ENCODE peak calls at places on chromosome 16, in four cellular contexts. B, J, M and Q are unnamed samples. For H3K27me3, the result is how much of the 10 kb centered on the place peaks cover.

GRCh38 chr16:12119562-12119961 is 143.0 kb downstream of the SNX29 start:
- DNase-seq in M (no peak), B (no peak), J (peak), Q (no peak)

GRCh38 chr16:53821957-53822625 is 118.1 kb downstream of the FTO start:
- DNase-seq in J (peak), M (no peak), B (peak), Q (no peak)

GRCh38 chr16:17866991-17867390 is 396.2 kb upstream of the XYLT1 start:
- DNase-seq in J (no peak), M (no peak), B (no peak), Q (no peak)

GRCh38 chr16:81737885-81738536 is 41.1 kb upstream of the PLCG2 start:
- DNase-seq in B (peak), J (peak), M (peak), Q (peak)

GRCh38 chr16:66150691-66151090 is 215.8 kb upstream of the CDH5 start:
- DNase-seq in B (no peak), J (no peak), M (no peak), Q (no peak)

GRCh38 chr16:70428178-70428998 is 10.5 kb downstream of the ST3GAL2 start:
- DNase-seq in M (peak), B (peak), J (peak), Q (peak)

GRCh38 chr16:79261461-79261860 is 339.1 kb downstream of the MAF start:
- DNase-seq in B (no peak), M (no peak), J (peak), Q (no peak)

GRCh38 chr16:19771040-19771439 is 53.0 kb downstream of the IQCK start:
- DNase-seq in M (no peak), J (no peak), B (no peak), Q (no peak)

GRCh38 chr16:30948956-30949654 is at the start of gene ORAI3:
- DNase-seq in B (no peak), J (peak), M (no peak), Q (peak)

GRCh38 chr16:47990676-47991075 is 165.1 kb downstream of the ABCC12 start:
- DNase-seq in J (no peak), M (no peak), B (no peak), Q (no peak)

GRCh38 chr16:4891097-4891885 is 44.0 kb downstream of the UBN1 start:
- DNase-seq in J (no peak), M (no peak), B (no peak), Q (no peak)

GRCh38 chr16:74871608-74872007 is 97.0 kb upstream of the FA2H start:
- DNase-seq in M (no peak), J (no peak), B (no peak), Q (no peak)

GRCh38 chr16:22643886-22644285 is 133.2 kb downstream of the NPIPB5 start:
- DNase-seq in J (no peak), M (no peak), B (no peak), Q (no peak)

GRCh38 chr16:90004577-90004976 is 14.7 kb downstream of the DBNDD1 start:
- DNase-seq in J (no peak), M (no peak), B (no peak), Q (no peak)

GRCh38 chr16:31452631-31453106 is 6.6 kb upstream of the ARMC5 start:
- DNase-seq in B (peak), M (no peak), J (peak), Q (peak)

GRCh38 chr16:22816475-22816874 is 2.5 kb downstream of the HS3ST2 start:
- DNase-seq in J (peak), M (no peak), B (no peak), Q (no peak)

GRCh38 chr16:65704866-65705265 is 583.0 kb upstream of the CDH11 start:
- DNase-seq in M (no peak), J (no peak), B (no peak), Q (no peak)

GRCh38 chr16:11389631-11390565 is 44.6 kb downstream of the RMI2 start:
- DNase-seq in M (no peak), B (no peak), J (peak), Q (no peak)

GRCh38 chr16:81833751-81834150 is 54.7 kb downstream of the PLCG2 start:
- DNase-seq in B (no peak), J (no peak), M (no peak), Q (no peak)

GRCh38 chr16:76193851-76194620 is 83.2 kb upstream of the CNTNAP4 start:
- DNase-seq in B (no peak), J (no peak), M (no peak), Q (no peak)

GRCh38 chr16:9836118-9836736 is 346.0 kb downstream of the GRIN2A start:
- DNase-seq in B (no peak), M (no peak), J (no peak), Q (no peak)

GRCh38 chr16:53712065-53712464 is 8.1 kb downstream of the FTO start:
- DNase-seq in B (no peak), J (no peak), M (no peak), Q (no peak)

GRCh38 chr16:74556375-74556922 is 50.5 kb downstream of the GLG1 start:
- DNase-seq in J (peak), M (no peak), B (no peak), Q (no peak)

GRCh38 chr16:58329147-58329546 is 34.3 kb upstream of the PRSS54 start:
- DNase-seq in J (peak), M (no peak), B (no peak), Q (no peak)

GRCh38 chr16:70438325-70438982 is 446 bp downstream of the ST3GAL2 start:
- DNase-seq in B (no peak), M (no peak), J (no peak), Q (no peak)

GRCh38 chr16:83627996-83628395 is 179.8 kb upstream of the HSBP1 start:
- DNase-seq in B (no peak), M (no peak), J (no peak), Q (no peak)

GRCh38 chr16:11175850-11176341 is 80.1 kb downstream of the SOCS1 start:
- DNase-seq in M (peak), J (no peak), B (no peak), Q (no peak)

GRCh38 chr16:58346831-58347371 is 45.4 kb upstream of the GINS3 start:
- DNase-seq in J (no peak), B (no peak), M (no peak), Q (no peak)

GRCh38 chr16:19102187-19102872 is 11.4 kb upstream of the ITPRIPL2 start:
- DNase-seq in J (no peak), B (no peak), M (no peak), Q (no peak)

GRCh38 chr16:30084096-30084815 is 7.5 kb downstream of the TBX6 start:
- DNase-seq in B (no peak), M (no peak), J (no peak), Q (no peak)

GRCh38 chr16:74700206-74701040 is at the start of gene MLKL:
- DNase-seq in B (no peak), M (peak), J (peak), Q (no peak)

GRCh38 chr16:73122604-73123386 is 74.9 kb upstream of the ZFHX3 start:
- DNase-seq in J (no peak), M (no peak), B (no peak), Q (no peak)

GRCh38 chr16:19143241-19143640 is 24.8 kb upstream of the SYT17 start:
- DNase-seq in B (no peak), M (no peak), J (no peak), Q (no peak)

GRCh38 chr16:81697321-81697885 is 81.7 kb upstream of the PLCG2 start:
- DNase-seq in M (no peak), B (no peak), J (peak), Q (peak)

GRCh38 chr16:29807426-29808218 is 1.3 kb downstream of the MAZ start:
- DNase-seq in J (peak), B (peak), M (no peak), Q (peak)

GRCh38 chr16:67841198-67841815 is 813 bp upstream of the THAP11 start:
- DNase-seq in J (no peak), B (no peak), M (no peak), Q (no peak)

GRCh38 chr16:67843343-67843765 is 1.2 kb downstream of the THAP11 start:
- DNase-seq in M (no peak), B (no peak), J (no peak), Q (no peak)

GRCh38 chr16:67844441-67844840 is 2.3 kb upstream of the NUTF2 start:
- DNase-seq in B (no peak), J (no peak), M (no peak), Q (no peak)

GRCh38 chr16:67841816-67842508 is at the start of gene THAP11:
- DNase-seq in M (peak), J (peak), B (peak), Q (peak)

GRCh38 chr16:67842509-67843342 is 606 bp downstream of the THAP11 start:
- DNase-seq in J (no peak), M (no peak), B (no peak), Q (peak)
- TF ChIP-seq CTCF in J (no peak), M (peak), B (peak), Q (no peak)

GRCh38 chr16:88936913-88937666 is 39.9 kb downstream of the CBFA2T3 start:
- DNase-seq in B (no peak), M (no peak), J (no peak), Q (no peak)

GRCh38 chr16:88936008-88936912 is 40.7 kb downstream of the CBFA2T3 start:
- DNase-seq in J (peak), M (no peak), B (no peak), Q (no peak)

GRCh38 chr16:88938933-88939813 is 37.8 kb downstream of the CBFA2T3 start:
- DNase-seq in J (no peak), M (no peak), B (no peak), Q (no peak)

GRCh38 chr16:88939814-88940195 is 37.2 kb downstream of the CBFA2T3 start:
- DNase-seq in B (no peak), J (no peak), M (no peak), Q (no peak)

GRCh38 chr16:88938119-88938932 is 38.7 kb downstream of the CBFA2T3 start:
- DNase-seq in J (peak), M (no peak), B (no peak), Q (no peak)
- H3K27me3 ChIP-seq in J (under half), M (under half), B (half or more), Q (under half)

GRCh38 chr16:71883193-71883848 is 661 bp downstream of the ZNF821 start:
- DNase-seq in B (no peak), M (no peak), J (peak), Q (peak)
- TF ChIP-seq CTCF in B (no peak), M (peak), J (no peak), Q (no peak)

GRCh38 chr16:180101-180920 is at the start of gene HBQ1:
- DNase-seq in M (no peak), B (no peak), J (no peak), Q (no peak)
- H3K27me3 ChIP-seq in M (under half), B (under half), J (under half), Q (under half)

DNA sequence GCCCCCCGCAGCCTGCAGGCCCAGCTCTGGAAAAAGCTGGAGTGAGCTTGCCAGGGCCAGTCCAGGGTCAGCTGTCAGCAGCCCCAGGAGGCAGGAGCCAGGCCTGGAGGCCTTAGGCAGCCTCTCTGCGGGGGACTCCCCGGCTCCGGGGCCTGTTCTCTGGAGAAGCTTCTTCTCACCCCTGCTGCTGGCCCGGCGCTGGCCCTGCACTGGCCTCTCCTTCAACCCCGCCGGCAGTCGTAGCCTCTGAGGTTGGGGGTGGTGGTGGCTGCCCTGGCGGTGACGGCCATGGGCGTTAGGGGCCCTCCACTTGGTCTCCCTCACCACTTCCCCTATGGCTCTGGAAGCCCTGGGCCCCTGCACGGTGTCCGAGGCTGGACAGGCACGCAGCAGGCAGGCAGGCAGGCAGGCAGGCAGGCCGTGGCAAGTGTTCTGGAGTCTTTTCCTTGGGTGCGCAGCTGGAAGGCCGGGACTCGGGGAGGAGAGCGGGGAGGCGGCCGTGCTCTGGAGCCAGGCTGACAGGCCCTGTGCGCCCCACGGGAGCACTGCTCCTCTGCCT is 2.1 kb downstream of the FOXF1 start:
- DNase-seq in B (no peak), M (no peak), J (no peak), Q (no peak)
- TF ChIP-seq CTCF in B (no peak), M (no peak), J (no peak), Q (no peak)

DNA sequence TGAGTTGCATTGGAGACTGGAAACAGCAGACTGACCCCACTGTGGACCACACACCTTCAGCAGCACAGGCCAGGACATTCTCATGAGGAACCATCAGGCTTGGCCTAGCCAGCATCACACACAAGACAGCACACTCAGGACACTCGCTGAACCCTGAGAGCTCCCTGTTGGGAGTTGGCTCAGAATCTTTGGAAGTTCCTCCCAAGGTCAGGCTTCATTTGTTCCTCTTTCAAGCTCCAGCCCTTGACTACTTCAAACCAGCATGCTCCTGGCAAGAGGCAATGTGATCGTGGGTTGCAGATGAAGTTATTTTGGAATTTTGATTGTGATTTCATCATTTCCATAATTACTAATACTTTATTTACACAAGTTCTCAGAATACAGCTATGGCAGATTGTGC is 2.1 kb downstream of the MT1H start:
- DNase-seq in B (no peak), J (no peak), M (no peak), Q (no peak)
- H3K27me3 ChIP-seq in B (half or more), J (under half), M (under half), Q (under half)

GRCh38 chr16:68363847-68364600 is 53.2 kb downstream of the PRMT7 start:
- DNase-seq in M (no peak), J (no peak), B (no peak), Q (no peak)

GRCh38 chr16:68365167-68365817 is 54.5 kb downstream of the PRMT7 start:
- DNase-seq in M (no peak), B (no peak), J (no peak), Q (no peak)

GRCh38 chr16:68362952-68363846 is 52.4 kb downstream of the PRMT7 start:
- DNase-seq in J (no peak), B (no peak), M (no peak), Q (no peak)

GRCh38 chr16:68366062-68366461 is 55.2 kb downstream of the PRMT7 start:
- DNase-seq in J (no peak), B (no peak), M (no peak), Q (no peak)

GRCh38 chr16:68364601-68364998 is 53.8 kb downstream of the PRMT7 start:
- DNase-seq in B (no peak), J (no peak), M (no peak), Q (no peak)
- TF ChIP-seq CTCF in B (peak), J (no peak), M (no peak), Q (no peak)

DNA sequence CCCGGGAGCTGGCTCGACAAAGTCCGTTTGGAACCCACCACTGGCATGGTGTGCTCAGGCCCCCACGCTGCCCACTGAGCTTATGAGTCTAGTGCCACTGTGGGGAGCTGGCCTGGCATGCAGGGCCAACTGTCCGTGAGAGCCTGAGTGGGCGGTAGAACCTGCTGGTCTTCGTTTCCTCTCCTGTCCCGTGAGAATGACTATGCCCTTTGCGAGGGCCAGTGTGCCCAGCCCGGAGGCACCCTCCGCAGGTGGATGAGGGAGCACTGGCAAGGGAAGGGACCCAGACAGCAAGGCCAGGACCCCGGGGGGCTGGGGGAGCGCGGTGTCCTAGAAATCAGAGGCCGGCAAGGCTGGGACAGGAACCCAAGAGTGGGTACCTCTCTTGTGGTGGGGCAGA is 3.2 kb downstream of the BAIAP3 start:
- DNase-seq in B (no peak), M (no peak), J (no peak), Q (no peak)
- H3K27me3 ChIP-seq in B (under half), M (under half), J (under half), Q (under half)

DNA sequence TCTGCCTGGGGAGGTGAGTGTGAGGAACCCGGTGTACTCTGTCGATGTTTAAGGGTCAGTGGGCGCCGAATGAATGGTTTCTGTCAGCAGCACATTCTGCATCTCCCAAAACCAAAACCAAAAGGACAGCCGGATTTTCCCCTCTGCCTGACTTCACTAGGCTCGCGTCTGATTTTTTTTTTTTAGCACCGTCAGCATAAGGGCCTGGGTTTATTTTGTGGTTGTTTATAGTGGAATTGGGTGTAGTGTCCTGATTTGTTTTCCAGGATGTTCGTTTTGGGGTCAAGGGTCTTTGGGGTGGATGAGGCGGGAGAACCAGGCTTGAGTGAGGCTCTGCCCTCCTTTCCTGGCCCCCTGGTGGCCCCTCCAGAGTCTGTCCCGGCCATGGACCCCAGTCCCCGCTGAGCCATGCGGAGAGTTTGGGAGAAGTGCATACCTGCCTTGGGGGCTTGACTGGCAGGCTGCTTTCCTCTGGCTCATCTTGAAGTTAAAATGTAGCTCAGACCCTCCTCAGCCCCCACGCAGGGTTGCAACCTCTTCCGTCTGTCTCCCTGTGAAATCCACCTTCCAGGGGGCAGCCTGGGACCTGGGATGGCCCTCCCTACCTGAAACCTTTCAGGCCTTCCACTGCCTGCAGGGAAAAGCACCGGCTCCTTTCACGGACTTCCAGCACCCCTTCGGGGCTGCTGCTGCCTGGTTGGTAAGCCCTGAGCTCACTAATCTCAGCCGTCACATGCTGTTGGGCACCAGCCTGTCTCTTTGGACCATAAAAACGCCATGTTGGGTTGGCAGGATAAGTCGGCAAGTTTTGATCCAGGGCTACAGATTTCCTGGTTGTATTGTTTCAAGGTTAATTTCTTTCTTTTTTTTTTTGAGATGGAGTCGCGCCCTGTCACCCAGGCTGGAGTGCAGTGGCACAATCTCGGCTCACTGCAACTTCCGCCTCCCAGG is 60.2 kb downstream of the JPH3 start:
- DNase-seq in M (no peak), B (no peak), J (no peak), Q (no peak)
- TF ChIP-seq CTCF in M (no peak), B (no peak), J (no peak), Q (no peak)